ENCODE peak calls at places on chromosomes 7 and 10, in seven cellular contexts. V, B, D, J, E, Y and K are unnamed samples.

GRCh38 chr10:125084191-125085186 is 75.9 kb downstream of the CTBP2 start:
- DNase-seq in V (peak; percentile 12), B (peak; percentile 39), D (no peak), J (peak; percentile 85), E (no peak), Y (no peak), K (no peak)

GRCh38 chr7:152733286-152733934 is 26.1 kb upstream of the ACTR3B start:
- DNase-seq in V (no peak), B (no peak), D (no peak), J (no peak), E (no peak), Y (no peak), K (no peak)

GRCh38 chr7:14092376-14092775 is 102.9 kb upstream of the ETV1 start:
- DNase-seq in V (no peak), B (no peak), D (no peak), J (no peak), E (no peak), Y (no peak), K (no peak)

GRCh38 chr7:106170651-106171050 is 58.5 kb upstream of the SYPL1 start:
- DNase-seq in V (no peak), B (no peak), D (no peak), J (no peak), E (no peak), Y (no peak), K (no peak)

GRCh38 chr7:107173691-107174406 is 5.0 kb downstream of the HBP1 start:
- DNase-seq in V (no peak), B (no peak), D (peak; percentile 16), J (no peak), E (no peak), Y (no peak), K (no peak)

GRCh38 chr10:52662255-52662654 is 110.3 kb downstream of the MBL2 start:
- DNase-seq in V (no peak), B (no peak), D (no peak), J (no peak), E (no peak), Y (no peak), K (no peak)

GRCh38 chr7:7884855-7885254 is 83.7 kb upstream of the GLCCI1 start:
- DNase-seq in V (no peak), B (no peak), D (no peak), J (no peak), E (no peak), Y (no peak), K (no peak)

GRCh38 chr10:42690449-42691360 is 52.3 kb upstream of the ZNF33B start:
- DNase-seq in V (peak; percentile 14), B (peak; percentile 71), D (no peak), J (no peak), E (no peak), Y (peak; percentile 62), K (no peak)

GRCh38 chr7:123552641-123553040 is 5.0 kb downstream of the NDUFA5 start:
- DNase-seq in V (no peak), B (no peak), D (no peak), J (no peak), E (no peak), Y (no peak), K (no peak)

GRCh38 chr7:90178592-90179279 is 24.5 kb downstream of the STEAP1 start:
- DNase-seq in V (peak; percentile 41), B (no peak), D (no peak), J (no peak), E (no peak), Y (no peak), K (no peak)

GRCh38 chr7:98399462-98399861 is 1.4 kb downstream of the BAIAP2L1 start:
- DNase-seq in V (no peak), B (no peak), D (no peak), J (no peak), E (no peak), Y (no peak), K (no peak)

GRCh38 chr10:34104829-34105572 is 710.1 kb downstream of the PARD3 start:
- DNase-seq in V (no peak), B (no peak), D (no peak), J (no peak), E (peak; percentile 84), Y (no peak), K (peak; percentile 26)

GRCh38 chr7:27116962-27117686 is 13.4 kb downstream of the HOXA4 start:
- DNase-seq in V (no peak), B (no peak), D (no peak), J (no peak), E (no peak), Y (no peak), K (no peak)

GRCh38 chr7:85851571-85852193 is 664.8 kb upstream of the SEMA3D start:
- DNase-seq in V (peak; percentile 16), B (peak; percentile 31), D (no peak), J (no peak), E (no peak), Y (no peak), K (no peak)

GRCh38 chr10:105188737-105189463 is 547.8 kb downstream of the SORCS3 start:
- DNase-seq in V (peak; percentile 9), B (no peak), D (no peak), J (no peak), E (no peak), Y (no peak), K (no peak)

GRCh38 chr7:86130268-86130667 is 513.4 kb upstream of the GRM3 start:
- DNase-seq in V (no peak), B (no peak), D (no peak), J (peak; percentile 63), E (no peak), Y (no peak), K (no peak)

GRCh38 chr7:141201145-141201885 is 127.5 kb downstream of the TMEM178B start:
- DNase-seq in V (no peak), B (no peak), D (no peak), J (no peak), E (no peak), Y (no peak), K (no peak)

GRCh38 chr7:37822946-37823345 is 25.5 kb upstream of the NME8 start:
- DNase-seq in V (no peak), B (no peak), D (no peak), J (no peak), E (no peak), Y (no peak), K (no peak)

GRCh38 chr7:33807779-33808482 is 97.4 kb upstream of the BMPER start:
- DNase-seq in V (peak; percentile 69), B (peak; percentile 48), D (no peak), J (no peak), E (peak; percentile 74), Y (peak; percentile 35), K (no peak)

GRCh38 chr7:108618056-108618455 is 48.4 kb downstream of the DNAJB9 start:
- DNase-seq in V (no peak), B (no peak), D (no peak), J (no peak), E (no peak), Y (no peak), K (no peak)

GRCh38 chr10:74040200-74041126 is 42.5 kb downstream of the VCL start:
- DNase-seq in V (no peak), B (no peak), D (no peak), J (no peak), E (no peak), Y (no peak), K (no peak)
- TF ChIP-seq POLR2AphosphoS5 in V (no peak), B (no peak), D (no peak), J (no peak), E (no peak), Y (no peak), K (no peak)

GRCh38 chr7:155309021-155309338 is 11.3 kb downstream of the INSIG1 start:
- DNase-seq in V (no peak), B (no peak), D (no peak), J (no peak), E (no peak), Y (no peak), K (no peak)

GRCh38 chr7:155312653-155313052 is 15.0 kb downstream of the INSIG1 start:
- DNase-seq in V (no peak), B (no peak), D (no peak), J (no peak), E (peak; percentile 82), Y (no peak), K (no peak)

GRCh38 chr7:155310425-155311114 is 12.9 kb downstream of the INSIG1 start:
- DNase-seq in V (no peak), B (no peak), D (no peak), J (no peak), E (no peak), Y (no peak), K (no peak)

GRCh38 chr7:155313082-155313481 is 15.4 kb downstream of the INSIG1 start:
- DNase-seq in V (no peak), B (no peak), D (no peak), J (no peak), E (no peak), Y (no peak), K (no peak)

GRCh38 chr7:155312108-155312507 is 14.4 kb downstream of the INSIG1 start:
- DNase-seq in V (no peak), B (no peak), D (no peak), J (no peak), E (no peak), Y (no peak), K (no peak)
- TF ChIP-seq POLR2AphosphoS5 in V (no peak), B (no peak), D (no peak), J (no peak), E (no peak), Y (no peak), K (no peak)

GRCh38 chr10:69389827-69390490 is 26.8 kb downstream of the TACR2 start:
- DNase-seq in V (no peak), B (no peak), D (no peak), J (no peak), E (no peak), Y (no peak), K (peak; percentile 54)

GRCh38 chr10:69394020-69394419 is 22.7 kb downstream of the TACR2 start:
- DNase-seq in V (no peak), B (no peak), D (no peak), J (no peak), E (no peak), Y (no peak), K (no peak)

GRCh38 chr10:69391158-69391557 is 25.6 kb downstream of the TACR2 start:
- DNase-seq in V (no peak), B (no peak), D (no peak), J (no peak), E (no peak), Y (no peak), K (no peak)

GRCh38 chr10:69388488-69388887 is 28.2 kb downstream of the TACR2 start:
- DNase-seq in V (no peak), B (no peak), D (no peak), J (no peak), E (no peak), Y (no peak), K (no peak)

DNA sequence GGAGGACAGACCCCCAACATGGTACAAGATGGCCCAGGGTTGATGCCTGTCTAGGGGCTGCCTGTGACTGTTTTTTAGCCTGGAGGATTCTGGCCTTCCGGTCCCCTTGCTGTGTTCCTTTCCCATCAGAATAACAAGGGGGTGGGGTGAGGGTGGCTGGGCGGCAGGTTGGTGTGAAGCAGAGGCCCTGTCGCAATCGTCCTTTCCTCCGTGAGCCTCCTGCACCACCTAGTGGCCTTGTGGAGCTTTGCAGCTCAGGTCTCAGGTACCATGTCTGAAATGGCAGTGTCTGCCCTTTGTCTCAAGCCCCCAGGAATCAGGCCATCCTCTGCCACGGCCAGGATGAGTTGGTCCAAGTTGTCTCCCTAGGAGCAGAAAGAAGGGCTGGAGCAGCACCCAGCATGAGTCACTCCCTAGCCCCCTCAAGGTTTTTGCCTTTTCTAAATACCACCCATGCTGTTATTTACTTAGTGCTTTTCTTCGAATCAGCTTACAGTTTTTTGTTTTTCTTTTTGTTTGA is 24.2 kb downstream of the TACR2 start:
- DNase-seq in V (peak; percentile 69), B (peak; percentile 87), D (peak; percentile 70), J (peak; percentile 94), E (no peak), Y (no peak), K (peak; percentile 90)
- TF ChIP-seq POLR2AphosphoS5 in V (no peak), B (no peak), D (no peak), J (peak; percentile 77), E (peak; percentile 41), Y (peak; percentile 64), K (peak; percentile 76)

GRCh38 chr10:5423774-5424173 is 11.4 kb downstream of the NET1 start:
- DNase-seq in V (no peak), B (no peak), D (no peak), J (no peak), E (no peak), Y (no peak), K (no peak)
- TF ChIP-seq POLR2AphosphoS5 in V (no peak), B (no peak), D (no peak), J (no peak), E (no peak), Y (no peak), K (no peak)